ENCODE peak calls at places on chromosomes 5 and 9, in nine cellular contexts. One of them, this sample, is unnamed. For H3K36me3 and H3K4me1, the result is how much of the 10 kb centered on the place peaks cover.

GRCh38 chr5:36619012-36619635 is 12.7 kb downstream of the SLC1A3 start:
- DNase-seq in psoas muscle: no peak
- DNase-seq in body of pancreas: no peak
- DNase-seq in left ventricle myocardium inferior: no peak
- DNase-seq in endodermal cell: peak
- DNase-seq in uterus: no peak
- DNase-seq in colonic mucosa: no peak
- DNase-seq in iPS DF 6.9: peak
- DNase-seq in prostate gland: no peak
- DNase-seq in this sample: no peak

GRCh38 chr5:164784230-164784629 is 1278.8 kb downstream of the MAT2B start:
- DNase-seq in psoas muscle: no peak
- DNase-seq in uterus: no peak
- DNase-seq in iPS DF 6.9: no peak
- DNase-seq in prostate gland: no peak
- DNase-seq in body of pancreas: no peak
- DNase-seq in endodermal cell: no peak
- DNase-seq in left ventricle myocardium inferior: no peak
- DNase-seq in colonic mucosa: no peak
- DNase-seq in this sample: no peak

GRCh38 chr5:21165344-21165743 is 1177.3 kb upstream of the CDH18 start:
- DNase-seq in colonic mucosa: no peak
- DNase-seq in body of pancreas: no peak
- DNase-seq in uterus: no peak
- DNase-seq in psoas muscle: no peak
- DNase-seq in iPS DF 6.9: no peak
- DNase-seq in endodermal cell: no peak
- DNase-seq in left ventricle myocardium inferior: no peak
- DNase-seq in prostate gland: no peak
- DNase-seq in this sample: no peak

GRCh38 chr9:79046401-79046800 is 525.4 kb upstream of the TLE4 start:
- DNase-seq in uterus: no peak
- DNase-seq in left ventricle myocardium inferior: no peak
- DNase-seq in prostate gland: no peak
- DNase-seq in iPS DF 6.9: no peak
- DNase-seq in endodermal cell: no peak
- DNase-seq in body of pancreas: no peak
- DNase-seq in psoas muscle: no peak
- DNase-seq in colonic mucosa: no peak
- DNase-seq in this sample: no peak

GRCh38 chr9:109705515-109705914 is 74.5 kb upstream of the PALM2AKAP2 start:
- DNase-seq in left ventricle myocardium inferior: no peak
- DNase-seq in colonic mucosa: no peak
- DNase-seq in prostate gland: no peak
- DNase-seq in uterus: no peak
- DNase-seq in iPS DF 6.9: peak
- DNase-seq in endodermal cell: no peak
- DNase-seq in body of pancreas: no peak
- DNase-seq in psoas muscle: no peak
- DNase-seq in this sample: no peak

GRCh38 chr5:16886366-16886736 is 49.7 kb downstream of the MYO10 start:
- DNase-seq in endodermal cell: no peak
- DNase-seq in iPS DF 6.9: no peak
- DNase-seq in body of pancreas: peak
- DNase-seq in left ventricle myocardium inferior: no peak
- DNase-seq in prostate gland: no peak
- DNase-seq in uterus: peak
- DNase-seq in psoas muscle: no peak
- DNase-seq in colonic mucosa: no peak
- DNase-seq in this sample: no peak

GRCh38 chr5:36854402-36855140 is 22.0 kb upstream of the NIPBL start:
- DNase-seq in psoas muscle: no peak
- DNase-seq in iPS DF 6.9: no peak
- DNase-seq in left ventricle myocardium inferior: no peak
- DNase-seq in colonic mucosa: no peak
- DNase-seq in endodermal cell: no peak
- DNase-seq in uterus: no peak
- DNase-seq in body of pancreas: no peak
- DNase-seq in prostate gland: no peak
- DNase-seq in this sample: no peak

GRCh38 chr9:34134521-34134920 is 8.0 kb upstream of the DCAF12 start:
- DNase-seq in left ventricle myocardium inferior: no peak
- DNase-seq in body of pancreas: no peak
- DNase-seq in prostate gland: no peak
- DNase-seq in colonic mucosa: no peak
- DNase-seq in psoas muscle: no peak
- DNase-seq in uterus: no peak
- DNase-seq in iPS DF 6.9: no peak
- DNase-seq in endodermal cell: no peak
- DNase-seq in this sample: no peak

GRCh38 chr5:56095579-56096102 is 100.9 kb upstream of the IL6ST start:
- DNase-seq in uterus: no peak
- DNase-seq in prostate gland: no peak
- DNase-seq in psoas muscle: no peak
- DNase-seq in colonic mucosa: no peak
- DNase-seq in iPS DF 6.9: no peak
- DNase-seq in endodermal cell: no peak
- DNase-seq in left ventricle myocardium inferior: no peak
- DNase-seq in body of pancreas: no peak
- DNase-seq in this sample: no peak

GRCh38 chr9:113626735-113627495 is 163.4 kb downstream of the RGS3 start:
- DNase-seq in left ventricle myocardium inferior: peak
- DNase-seq in psoas muscle: peak
- DNase-seq in prostate gland: no peak
- DNase-seq in uterus: peak
- DNase-seq in colonic mucosa: no peak
- DNase-seq in body of pancreas: peak
- DNase-seq in endodermal cell: peak
- DNase-seq in iPS DF 6.9: no peak
- DNase-seq in this sample: no peak
- H3K36me3 ChIP-seq in left ventricle myocardium inferior: under half
- H3K36me3 ChIP-seq in psoas muscle: under half
- H3K36me3 ChIP-seq in prostate gland: under half
- H3K36me3 ChIP-seq in uterus: under half
- H3K36me3 ChIP-seq in colonic mucosa: under half
- H3K36me3 ChIP-seq in body of pancreas: under half
- H3K36me3 ChIP-seq in endodermal cell: under half
- H3K36me3 ChIP-seq in iPS DF 6.9: under half
- H3K36me3 ChIP-seq in this sample: under half

DNA sequence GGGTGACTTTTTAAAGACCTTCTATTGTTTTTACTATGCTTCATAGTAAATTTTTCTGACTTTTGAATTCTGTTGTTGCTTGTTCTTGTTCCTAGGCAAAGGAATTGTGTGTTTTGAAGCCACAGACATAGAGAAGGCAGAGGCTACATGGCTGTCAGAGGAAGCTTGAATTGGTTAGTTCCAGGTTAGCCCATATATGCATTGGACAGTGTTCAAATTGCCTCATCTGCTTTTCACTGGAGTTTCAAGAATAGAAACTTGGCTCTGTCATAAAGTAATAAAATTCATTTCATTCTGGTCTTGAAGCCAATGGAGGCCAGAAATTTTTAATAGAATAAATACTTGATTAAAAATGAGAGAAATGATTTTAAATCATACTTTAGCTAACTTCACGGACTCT is 178.0 kb downstream of the YIPF5 start:
- DNase-seq in left ventricle myocardium inferior: no peak
- DNase-seq in endodermal cell: no peak
- DNase-seq in body of pancreas: no peak
- DNase-seq in uterus: no peak
- DNase-seq in psoas muscle: no peak
- DNase-seq in colonic mucosa: no peak
- DNase-seq in prostate gland: no peak
- DNase-seq in iPS DF 6.9: no peak
- DNase-seq in this sample: no peak
- H3K4me1 ChIP-seq in left ventricle myocardium inferior: under half
- H3K4me1 ChIP-seq in endodermal cell: under half
- H3K4me1 ChIP-seq in body of pancreas: under half
- H3K4me1 ChIP-seq in uterus: under half
- H3K4me1 ChIP-seq in psoas muscle: under half
- H3K4me1 ChIP-seq in colonic mucosa: under half
- H3K4me1 ChIP-seq in prostate gland: under half
- H3K4me1 ChIP-seq in iPS DF 6.9: under half
- H3K4me1 ChIP-seq in this sample: under half

GRCh38 chr5:177507596-177508216 is 1.9 kb downstream of the DOK3 start:
- DNase-seq in prostate gland: no peak
- DNase-seq in body of pancreas: no peak
- DNase-seq in endodermal cell: no peak
- DNase-seq in psoas muscle: no peak
- DNase-seq in iPS DF 6.9: no peak
- DNase-seq in left ventricle myocardium inferior: no peak
- DNase-seq in uterus: no peak
- DNase-seq in colonic mucosa: no peak
- DNase-seq in this sample: no peak
- H3K27ac ChIP-seq in prostate gland: no peak
- H3K27ac ChIP-seq in body of pancreas: no peak
- H3K27ac ChIP-seq in endodermal cell: no peak
- H3K27ac ChIP-seq in psoas muscle: no peak
- H3K27ac ChIP-seq in iPS DF 6.9: no peak
- H3K27ac ChIP-seq in left ventricle myocardium inferior: no peak
- H3K27ac ChIP-seq in uterus: no peak
- H3K27ac ChIP-seq in colonic mucosa: no peak
- H3K27ac ChIP-seq in this sample: no peak

DNA sequence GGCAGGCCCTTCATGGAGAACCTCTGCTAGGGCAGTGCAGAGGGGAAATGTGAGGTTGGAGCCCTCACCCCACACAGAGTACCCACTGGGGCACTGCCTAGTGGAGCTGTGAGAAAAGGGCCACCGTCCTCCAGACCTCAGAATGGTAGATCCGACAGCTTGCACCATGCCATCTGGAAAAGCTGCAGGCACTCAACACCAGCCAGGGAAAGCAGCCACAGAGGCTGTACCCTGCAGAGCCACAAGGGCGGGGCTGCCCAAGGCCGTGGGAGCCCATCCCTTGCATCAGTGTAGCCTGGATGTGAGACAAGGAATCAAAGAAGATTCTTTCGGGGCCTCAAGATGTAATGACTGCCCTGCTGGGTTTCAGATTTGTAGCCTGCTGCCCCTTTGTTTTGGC is 16.5 kb upstream of the ZDHHC11 start:
- DNase-seq in prostate gland: no peak
- DNase-seq in left ventricle myocardium inferior: no peak
- DNase-seq in colonic mucosa: no peak
- DNase-seq in endodermal cell: no peak
- DNase-seq in psoas muscle: peak
- DNase-seq in body of pancreas: no peak
- DNase-seq in iPS DF 6.9: no peak
- DNase-seq in uterus: no peak
- DNase-seq in this sample: no peak
- H3K36me3 ChIP-seq in prostate gland: under half
- H3K36me3 ChIP-seq in left ventricle myocardium inferior: half or more
- H3K36me3 ChIP-seq in colonic mucosa: under half
- H3K36me3 ChIP-seq in endodermal cell: half or more
- H3K36me3 ChIP-seq in psoas muscle: under half
- H3K36me3 ChIP-seq in body of pancreas: under half
- H3K36me3 ChIP-seq in iPS DF 6.9: half or more
- H3K36me3 ChIP-seq in uterus: under half
- H3K36me3 ChIP-seq in this sample: under half

GRCh38 chr9:113953541-113953940 is 77.4 kb downstream of the ZNF618 start:
- DNase-seq in left ventricle myocardium inferior: no peak
- DNase-seq in prostate gland: no peak
- DNase-seq in colonic mucosa: no peak
- DNase-seq in endodermal cell: no peak
- DNase-seq in psoas muscle: no peak
- DNase-seq in uterus: no peak
- DNase-seq in iPS DF 6.9: no peak
- DNase-seq in body of pancreas: no peak
- DNase-seq in this sample: no peak
- H3K4me1 ChIP-seq in left ventricle myocardium inferior: under half
- H3K4me1 ChIP-seq in prostate gland: under half
- H3K4me1 ChIP-seq in colonic mucosa: under half
- H3K4me1 ChIP-seq in endodermal cell: under half
- H3K4me1 ChIP-seq in psoas muscle: under half
- H3K4me1 ChIP-seq in uterus: under half
- H3K4me1 ChIP-seq in iPS DF 6.9: under half
- H3K4me1 ChIP-seq in body of pancreas: under half
- H3K4me1 ChIP-seq in this sample: under half

GRCh38 chr9:106886111-106887046 is 23.4 kb downstream of the ZNF462 start:
- DNase-seq in uterus: no peak
- DNase-seq in colonic mucosa: no peak
- DNase-seq in endodermal cell: no peak
- DNase-seq in prostate gland: no peak
- DNase-seq in body of pancreas: no peak
- DNase-seq in psoas muscle: no peak
- DNase-seq in left ventricle myocardium inferior: no peak
- DNase-seq in iPS DF 6.9: no peak
- DNase-seq in this sample: no peak
- H3K27ac ChIP-seq in uterus: no peak
- H3K27ac ChIP-seq in colonic mucosa: peak
- H3K27ac ChIP-seq in endodermal cell: no peak
- H3K27ac ChIP-seq in prostate gland: no peak
- H3K27ac ChIP-seq in body of pancreas: no peak
- H3K27ac ChIP-seq in psoas muscle: peak
- H3K27ac ChIP-seq in left ventricle myocardium inferior: peak
- H3K27ac ChIP-seq in iPS DF 6.9: no peak
- H3K27ac ChIP-seq in this sample: no peak

This sample was measured in lung.